ENCODE peak calls at places on chromosome 5, in six cellular contexts. Y is psoas muscle, P is NCI-H2081, S is NT2/D1, V is NCI-H1417 treated with DMSO at 0.1 percent for 48 hours, M is foreskin fibroblast. L is an unnamed sample.
A peak's percentile ranks its signal among the peaks of the same experiment; 100 is the strongest.

GRCh38 chr5:128693779-128694178 is 155.7 kb upstream of the FBN2 start:
- DNase-seq in Y (no peak), P (no peak), S (no peak), V (no peak), M (peak; percentile 32), L (peak; percentile 29)

GRCh38 chr5:75059887-75060286 is 7.5 kb upstream of the GCNT4 start:
- DNase-seq in Y (no peak), P (no peak), S (no peak), V (no peak), M (no peak), L (no peak)

GRCh38 chr5:14038341-14038959 is 94.0 kb upstream of the DNAH5 start:
- DNase-seq in Y (no peak), P (no peak), S (no peak), V (no peak), M (peak; percentile 98), L (peak; percentile 40)

GRCh38 chr5:147628054-147628895 is 118.4 kb upstream of the DPYSL3 start:
- DNase-seq in Y (no peak), P (peak; percentile 81), S (peak; percentile 67), V (peak; percentile 1), M (peak; percentile 21), L (peak; percentile 58)

GRCh38 chr5:170434953-170435605 is 45.9 kb upstream of the KCNMB1 start:
- DNase-seq in Y (peak; percentile 70), P (peak; percentile 26), S (peak; percentile 49), V (no peak), M (peak; percentile 24), L (peak; percentile 4)

GRCh38 chr5:77301447-77301878 is 91.0 kb downstream of the PDE8B start:
- DNase-seq in Y (no peak), P (no peak), S (no peak), V (no peak), M (peak; percentile 86), L (no peak)

GRCh38 chr5:41457094-41457493 is 53.3 kb downstream of the PLCXD3 start:
- DNase-seq in Y (no peak), P (no peak), S (no peak), V (no peak), M (no peak), L (no peak)

GRCh38 chr5:145236127-145236526 is 599.0 kb downstream of the PRELID2 start:
- DNase-seq in Y (no peak), P (no peak), S (no peak), V (no peak), M (no peak), L (no peak)

GRCh38 chr5:137564475-137564961 is 65.4 kb upstream of the SPOCK1 start:
- DNase-seq in Y (no peak), P (no peak), S (no peak), V (no peak), M (no peak), L (no peak)

GRCh38 chr5:87729786-87730185 is 317.1 kb upstream of the CCNH start:
- DNase-seq in Y (no peak), P (no peak), S (no peak), V (no peak), M (no peak), L (no peak)

GRCh38 chr5:422323-423232 is 20.4 kb upstream of the EXOC3 start:
- DNase-seq in Y (peak; percentile 39), P (no peak), S (no peak), V (no peak), M (no peak), L (no peak)

GRCh38 chr5:58457040-58457439 is 2.8 kb downstream of the PLK2 start:
- DNase-seq in Y (no peak), P (no peak), S (no peak), V (no peak), M (no peak), L (no peak)

GRCh38 chr5:199821-200645 is 8.7 kb downstream of the LRRC14B start:
- DNase-seq in Y (no peak), P (no peak), S (no peak), V (no peak), M (no peak), L (no peak)

GRCh38 chr5:172496671-172497371 is 42.5 kb upstream of the SH3PXD2B start:
- DNase-seq in Y (no peak), P (no peak), S (no peak), V (no peak), M (peak; percentile 4), L (no peak)

GRCh38 chr5:175617447-175617846 is 40.4 kb upstream of the HRH2 start:
- DNase-seq in Y (no peak), P (no peak), S (no peak), V (no peak), M (no peak), L (no peak)

GRCh38 chr5:1218351-1219080 is 6.7 kb upstream of the SLC6A18 start:
- DNase-seq in Y (no peak), P (no peak), S (no peak), V (no peak), M (no peak), L (no peak)

GRCh38 chr5:53601570-53601969 is 41.1 kb downstream of the NDUFS4 start:
- DNase-seq in Y (no peak), P (no peak), S (no peak), V (no peak), M (no peak), L (peak; percentile 70)

GRCh38 chr5:17477553-17478265 is 20.3 kb upstream of the TAF11L2 start:
- DNase-seq in Y (no peak), P (no peak), S (no peak), V (no peak), M (no peak), L (no peak)

GRCh38 chr5:53364098-53364497 is 116.3 kb upstream of the FST start:
- DNase-seq in Y (no peak), P (no peak), S (no peak), V (no peak), M (no peak), L (peak; percentile 59)

GRCh38 chr5:103487253-103487652 is 75.3 kb downstream of the NUDT12 start:
- DNase-seq in Y (no peak), P (no peak), S (no peak), V (no peak), M (peak; percentile 20), L (no peak)

GRCh38 chr5:132269635-132270344 is 12.3 kb downstream of the PDLIM4 start:
- DNase-seq in Y (no peak), P (no peak), S (no peak), V (no peak), M (no peak), L (no peak)

GRCh38 chr5:139765409-139766217 is 30.0 kb upstream of the PSD2 start:
- DNase-seq in Y (peak; percentile 91), P (peak; percentile 54), S (peak; percentile 58), V (no peak), M (peak; percentile 39), L (peak; percentile 42)

L was measured in foreskin keratinocyte.